ENCODE peak calls at places on chromosomes 4 and X, in four cellular contexts. F is fibroblast of lung, O is MM.1S, Z is HCT116. L is an unnamed sample.

GRCh38 chr4:175369087-175369486 is 443.0 kb downstream of the GPM6A start:
- DNase-seq in F (peak; percentile 81), O (no peak), Z (no peak), L (no peak)

GRCh38 chr4:101128473-101128872 is 218.9 kb downstream of the PPP3CA start:
- DNase-seq in O (no peak), F (no peak), Z (no peak), L (no peak)

GRCh38 chr4:150337709-150338108 is 244.2 kb upstream of the MAB21L2 start:
- DNase-seq in Z (no peak), O (no peak), F (peak; percentile 45), L (no peak)

GRCh38 chrX:69186651-69187050 is 21.4 kb upstream of the PJA1 start:
- DNase-seq in F (no peak), O (no peak), Z (no peak), L (no peak)

GRCh38 chrX:65406532-65406931 is 128.1 kb downstream of the LAS1L start:
- DNase-seq in Z (no peak), O (peak; percentile 45), F (no peak), L (peak; percentile 28)

GRCh38 chr4:146183209-146183608 is 7.7 kb downstream of the LSM6 start:
- DNase-seq in O (no peak), Z (no peak), F (no peak), L (no peak)

GRCh38 chrX:9635805-9636204 is 129.8 kb downstream of the GPR143 start:
- DNase-seq in Z (no peak), F (no peak), O (no peak), L (no peak)

GRCh38 chr4:149238097-149238496 is 577.5 kb downstream of the IQCM start:
- DNase-seq in Z (no peak), O (peak; percentile 62), F (no peak), L (no peak)

GRCh38 chrX:86604620-86605019 is 456.4 kb downstream of the DACH2 start:
- DNase-seq in O (peak; percentile 18), Z (no peak), F (no peak), L (no peak)

GRCh38 chrX:154315416-154315815 is 19.8 kb downstream of the TKTL1 start:
- DNase-seq in O (no peak), F (no peak), Z (no peak), L (no peak)

GRCh38 chr4:106676173-106676921 is 307.8 kb upstream of the GIMD1 start:
- DNase-seq in F (no peak), Z (no peak), O (no peak), L (no peak)

GRCh38 chrX:154378799-154379568 is at the start of gene EMD:
- DNase-seq in O (peak; percentile 97), Z (peak; percentile 91), F (peak; percentile 95), L (peak; percentile 98)

GRCh38 chr4:124717101-124717500 is 4.6 kb upstream of the ANKRD50 start:
- DNase-seq in F (no peak), Z (no peak), O (no peak), L (no peak)

GRCh38 chrX:24528605-24529004 is 63.5 kb downstream of the PDK3 start:
- DNase-seq in Z (no peak), F (no peak), O (no peak), L (no peak)

GRCh38 chrX:40011483-40012038 is 86.2 kb downstream of the BCOR start:
- DNase-seq in Z (no peak), O (no peak), F (no peak), L (no peak)

GRCh38 chr4:7854697-7855370 is 84.8 kb downstream of the AFAP1 start:
- DNase-seq in Z (no peak), O (no peak), F (peak; percentile 80), L (no peak)

GRCh38 chrX:3231766-3232165 is 114.7 kb downstream of the MXRA5 start:
- DNase-seq in O (no peak), Z (no peak), F (peak; percentile 68), L (no peak)

GRCh38 chrX:51614353-51614752 is 4.4 kb downstream of the CENPVL3 start:
- DNase-seq in Z (peak; percentile 6), O (peak; percentile 39), F (peak; percentile 48), L (peak; percentile 26)

GRCh38 chr4:112058433-112058832 is 86.8 kb upstream of the FAM241A start:
- DNase-seq in O (no peak), F (peak; percentile 31), Z (no peak), L (no peak)

GRCh38 chr4:150768492-150768891 is 186.5 kb downstream of the MAB21L2 start:
- DNase-seq in F (no peak), Z (no peak), O (no peak), L (no peak)

GRCh38 chr4:70678383-70678999 is 9.8 kb upstream of the UTP3 start:
- DNase-seq in Z (no peak), F (no peak), O (peak; percentile 96), L (no peak)

GRCh38 chr4:48341776-48342558 is 638 bp downstream of the SLAIN2 start:
- DNase-seq in F (peak; percentile 51), O (peak; percentile 45), Z (no peak), L (peak; percentile 67)

GRCh38 chrX:154327026-154327820 is 31.6 kb downstream of the TKTL1 start:
- DNase-seq in Z (no peak), O (peak; percentile 47), F (peak; percentile 51), L (no peak)

GRCh38 chrX:107678957-107679740 is 50.8 kb downstream of the PRPS1 start:
- DNase-seq in F (peak; percentile 55), Z (no peak), O (peak; percentile 39), L (peak; percentile 39)

GRCh38 chr4:109091754-109092409 is 210.6 kb downstream of the COL25A1 start:
- DNase-seq in F (no peak), Z (no peak), O (no peak), L (no peak)

GRCh38 chr4:32462944-32463343 is 1742.8 kb downstream of the PCDH7 start:
- DNase-seq in F (peak; percentile 1), O (peak; percentile 31), Z (peak; percentile 27), L (peak; percentile 32)

GRCh38 chrX:39855748-39856129 is 242.0 kb downstream of the BCOR start:
- DNase-seq in F (peak; percentile 48), O (peak; percentile 94), Z (peak; percentile 19), L (peak; percentile 76)

GRCh38 chrX:41733939-41734338 is 10.0 kb downstream of the GPR82 start:
- DNase-seq in Z (no peak), O (peak; percentile 65), F (no peak), L (no peak)

GRCh38 chrX:41739871-41740270 is 15.9 kb downstream of the GPR82 start:
- DNase-seq in O (no peak), F (no peak), Z (no peak), L (no peak)

GRCh38 chrX:41732260-41732659 is 8.3 kb downstream of the GPR82 start:
- DNase-seq in F (no peak), O (no peak), Z (no peak), L (no peak)

GRCh38 chrX:41734530-41734929 is 10.5 kb downstream of the GPR82 start:
- DNase-seq in F (no peak), Z (peak; percentile 2), O (no peak), L (no peak)

GRCh38 chrX:41737065-41737464 is 13.1 kb downstream of the GPR82 start:
- DNase-seq in O (no peak), Z (no peak), F (no peak), L (no peak)
- H2AFZ ChIP-seq in O (no peak overlapping the region), Z (no peak overlapping the region), F (no peak overlapping the region), L (no peak overlapping the region)

GRCh38 chr4:182846041-182846440 is 71.1 kb downstream of the DCTD start:
- DNase-seq in Z (no peak), F (no peak), O (no peak), L (no peak)

GRCh38 chr4:182847543-182847942 is 69.6 kb downstream of the DCTD start:
- DNase-seq in F (no peak), Z (no peak), O (no peak), L (no peak)

GRCh38 chr4:182845618-182846017 is 71.6 kb downstream of the DCTD start:
- DNase-seq in Z (no peak), F (no peak), O (no peak), L (no peak)

GRCh38 chr4:182848685-182849084 is 68.5 kb downstream of the DCTD start:
- DNase-seq in O (no peak), F (no peak), Z (no peak), L (no peak)

GRCh38 chr4:182847956-182848450 is 69.2 kb downstream of the DCTD start:
- DNase-seq in F (no peak), Z (no peak), O (no peak), L (no peak)
- H2AFZ ChIP-seq in F (no peak overlapping the region), Z (no peak overlapping the region), O (no peak overlapping the region), L (no peak overlapping the region)

DNA sequence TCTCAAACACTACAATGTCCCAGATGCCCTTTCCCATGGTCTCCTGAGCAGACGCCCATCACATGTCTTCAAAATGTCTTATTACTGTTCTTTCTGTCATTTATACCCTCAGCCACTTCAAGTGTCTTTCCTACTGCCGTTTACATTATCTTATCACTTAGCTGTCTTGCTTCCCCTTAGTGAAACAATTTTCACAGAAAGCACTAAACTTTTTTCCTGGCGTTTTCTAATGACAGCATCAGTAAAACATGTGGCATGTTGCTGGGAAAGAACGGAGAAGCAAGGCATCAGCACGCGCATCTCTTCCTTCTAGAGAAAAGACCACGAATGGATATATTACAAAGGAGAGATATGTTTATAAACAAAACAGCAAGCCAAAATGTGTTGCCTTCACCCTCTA is 189.7 kb upstream of the SLIT2 start:
- DNase-seq in Z (no peak), F (no peak), O (no peak), L (no peak)
- H2AFZ ChIP-seq in Z (no peak overlapping the region), F (no peak overlapping the region), O (no peak overlapping the region), L (no peak overlapping the region)

DNA sequence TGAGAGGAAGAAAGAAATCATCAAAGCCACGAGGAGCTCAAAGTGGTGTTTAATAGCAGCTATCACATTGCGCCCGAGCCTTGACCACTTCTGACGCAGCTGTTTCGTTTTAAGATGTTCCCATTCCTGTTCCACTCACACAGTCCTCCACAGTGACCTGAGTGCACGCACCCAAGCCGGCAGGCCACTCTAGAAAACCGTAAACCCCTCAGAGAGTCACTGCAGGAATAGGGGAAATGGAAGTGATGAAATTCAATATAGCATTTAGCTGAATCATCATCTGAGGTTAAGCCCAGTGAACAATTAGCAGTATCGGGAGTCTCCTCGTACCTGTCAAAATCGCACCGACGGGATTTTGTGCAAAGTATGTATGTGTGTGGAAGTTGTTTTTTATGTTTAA is 17.9 kb upstream of the HAND2 start:
- DNase-seq in Z (no peak), O (no peak), F (no peak), L (no peak)
- H2AFZ ChIP-seq in Z (no peak overlapping the region), O (no peak overlapping the region), F (no peak overlapping the region), L (no peak overlapping the region)

GRCh38 chr4:142440093-142440492 is 406.0 kb downstream of the INPP4B start:
- DNase-seq in O (no peak), Z (no peak), F (peak; percentile 47), L (no peak)

GRCh38 chr4:142434519-142435224 is 411.4 kb downstream of the INPP4B start:
- DNase-seq in Z (peak; percentile 4), O (no peak), F (no peak), L (peak; percentile 36)

DNA sequence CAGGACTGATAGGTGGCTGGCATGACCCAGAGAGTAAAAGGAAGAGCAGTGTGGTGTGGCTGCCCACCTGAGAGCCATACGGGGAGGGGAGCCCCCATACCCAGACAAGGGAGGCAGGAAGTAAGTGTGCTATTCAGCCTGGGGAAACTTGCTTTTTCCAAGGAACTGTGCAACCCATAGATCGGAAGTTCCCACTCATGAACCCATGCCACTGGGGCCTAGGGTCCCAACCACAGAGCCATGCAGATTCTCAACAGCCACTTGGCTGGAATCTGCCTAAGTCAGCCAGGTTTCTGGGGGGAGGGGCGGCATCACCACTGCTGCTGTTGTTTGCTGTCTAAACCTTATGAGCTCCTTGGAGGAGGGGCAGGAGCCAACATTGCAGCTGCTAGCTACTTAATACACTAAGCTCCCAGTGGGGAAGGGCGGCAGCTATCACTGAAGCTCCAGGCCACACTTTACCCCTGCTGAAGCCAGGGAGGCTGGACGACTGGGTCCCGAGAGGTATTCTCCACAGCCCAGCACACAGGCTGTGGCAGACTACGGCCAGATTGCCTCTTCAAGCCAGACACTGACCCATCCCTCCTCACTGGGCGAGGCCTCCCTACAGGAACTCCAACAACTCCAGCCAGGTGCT is 410.4 kb downstream of the INPP4B start:
- DNase-seq in Z (no peak), F (no peak), O (no peak), L (peak; percentile 75)
- H2AFZ ChIP-seq in Z (no peak overlapping the region), F (no peak overlapping the region), O (no peak overlapping the region), L (no peak overlapping the region)

GRCh38 chr4:141047228-141047884 is 85.9 kb downstream of the RNF150 start:
- DNase-seq in O (no peak), F (peak; percentile 78), Z (no peak), L (no peak)
- H2AFZ ChIP-seq in O (no peak overlapping the region), F (no peak overlapping the region), Z (no peak overlapping the region), L (no peak overlapping the region)